ENCODE peak calls at places on chromosomes 5 and 9, in six cellular contexts. One of them, this sample, is unnamed.
A peak's percentile ranks its signal among the peaks of the same experiment; 100 is the strongest.

GRCh38 chr5:109231331-109231730 is 178.4 kb downstream of the PJA2 start:
- DNase-seq in IMR-90: no peak
- DNase-seq in endothelial cell of umbilical vein: no peak
- DNase-seq in right atrium auricular region: no peak
- DNase-seq in CD4-positive, alpha-beta T cell: no peak
- DNase-seq in GM20000: no peak
- DNase-seq in this sample: no peak

GRCh38 chr9:94913550-94913949 is 187.1 kb downstream of the AOPEP start:
- DNase-seq in IMR-90: no peak
- DNase-seq in endothelial cell of umbilical vein: no peak
- DNase-seq in right atrium auricular region: no peak
- DNase-seq in CD4-positive, alpha-beta T cell: no peak
- DNase-seq in GM20000: no peak
- DNase-seq in this sample: no peak

GRCh38 chr5:169302046-169302445 is 1.1 kb upstream of the SLIT3 start:
- DNase-seq in IMR-90: no peak
- DNase-seq in endothelial cell of umbilical vein: peak; percentile 5
- DNase-seq in right atrium auricular region: no peak
- DNase-seq in CD4-positive, alpha-beta T cell: no peak
- DNase-seq in GM20000: no peak
- DNase-seq in this sample: no peak

GRCh38 chr5:3654515-3654914 is 58.9 kb downstream of the IRX1 start:
- DNase-seq in IMR-90: no peak
- DNase-seq in endothelial cell of umbilical vein: no peak
- DNase-seq in right atrium auricular region: no peak
- DNase-seq in CD4-positive, alpha-beta T cell: no peak
- DNase-seq in GM20000: no peak
- DNase-seq in this sample: no peak

GRCh38 chr5:157652377-157652692 is at the start of gene SOX30:
- DNase-seq in IMR-90: no peak
- DNase-seq in endothelial cell of umbilical vein: no peak
- DNase-seq in right atrium auricular region: no peak
- DNase-seq in CD4-positive, alpha-beta T cell: no peak
- DNase-seq in GM20000: no peak
- DNase-seq in this sample: no peak

GRCh38 chr9:16312116-16312515 is 558.4 kb downstream of the BNC2 start:
- DNase-seq in IMR-90: no peak
- DNase-seq in endothelial cell of umbilical vein: no peak
- DNase-seq in right atrium auricular region: peak; percentile 48
- DNase-seq in CD4-positive, alpha-beta T cell: no peak
- DNase-seq in GM20000: no peak
- DNase-seq in this sample: peak; percentile 81

GRCh38 chr9:13090588-13090987 is 188.9 kb downstream of the MPDZ start:
- DNase-seq in IMR-90: no peak
- DNase-seq in endothelial cell of umbilical vein: peak; percentile 74
- DNase-seq in right atrium auricular region: no peak
- DNase-seq in CD4-positive, alpha-beta T cell: no peak
- DNase-seq in GM20000: no peak
- DNase-seq in this sample: no peak

GRCh38 chr5:12557012-12557411 is 652.8 kb upstream of the CTNND2 start:
- DNase-seq in IMR-90: no peak
- DNase-seq in endothelial cell of umbilical vein: no peak
- DNase-seq in right atrium auricular region: no peak
- DNase-seq in CD4-positive, alpha-beta T cell: no peak
- DNase-seq in GM20000: no peak
- DNase-seq in this sample: no peak

GRCh38 chr5:55853271-55853670 is 2.1 kb downstream of the IL31RA start:
- DNase-seq in IMR-90: no peak
- DNase-seq in endothelial cell of umbilical vein: peak; percentile 26
- DNase-seq in right atrium auricular region: no peak
- DNase-seq in CD4-positive, alpha-beta T cell: no peak
- DNase-seq in GM20000: no peak
- DNase-seq in this sample: peak; percentile 37

GRCh38 chr5:180330810-180331646 is 22.1 kb downstream of the GFPT2 start:
- DNase-seq in IMR-90: peak; percentile 99
- DNase-seq in endothelial cell of umbilical vein: peak; percentile 41
- DNase-seq in right atrium auricular region: peak; percentile 96
- DNase-seq in CD4-positive, alpha-beta T cell: no peak
- DNase-seq in GM20000: no peak
- DNase-seq in this sample: peak; percentile 100

GRCh38 chr5:59587489-59588337 is 305.8 kb downstream of the PDE4D start:
- DNase-seq in IMR-90: peak; percentile 52
- DNase-seq in endothelial cell of umbilical vein: peak; percentile 55
- DNase-seq in right atrium auricular region: peak; percentile 60
- DNase-seq in CD4-positive, alpha-beta T cell: no peak
- DNase-seq in GM20000: no peak
- DNase-seq in this sample: peak; percentile 74

GRCh38 chr5:171595801-171596231 is 176.4 kb downstream of the FGF18 start:
- DNase-seq in IMR-90: peak; percentile 92
- DNase-seq in endothelial cell of umbilical vein: peak; percentile 79
- DNase-seq in right atrium auricular region: peak; percentile 79
- DNase-seq in CD4-positive, alpha-beta T cell: no peak
- DNase-seq in GM20000: no peak
- DNase-seq in this sample: peak; percentile 61

GRCh38 chr5:124596595-124597388 is 149.6 kb downstream of the ZNF608 start:
- DNase-seq in IMR-90: peak; percentile 92
- DNase-seq in endothelial cell of umbilical vein: peak; percentile 93
- DNase-seq in right atrium auricular region: no peak
- DNase-seq in CD4-positive, alpha-beta T cell: no peak
- DNase-seq in GM20000: no peak
- DNase-seq in this sample: peak; percentile 84

GRCh38 chr5:32859211-32859641 is 148.1 kb downstream of the NPR3 start:
- DNase-seq in IMR-90: peak; percentile 16
- DNase-seq in endothelial cell of umbilical vein: no peak
- DNase-seq in right atrium auricular region: no peak
- DNase-seq in CD4-positive, alpha-beta T cell: no peak
- DNase-seq in GM20000: no peak
- DNase-seq in this sample: peak; percentile 3

GRCh38 chr9:71764438-71764837 is 3.9 kb downstream of the CEMIP2 start:
- DNase-seq in IMR-90: no peak
- DNase-seq in endothelial cell of umbilical vein: no peak
- DNase-seq in right atrium auricular region: no peak
- DNase-seq in CD4-positive, alpha-beta T cell: no peak
- DNase-seq in GM20000: no peak
- DNase-seq in this sample: no peak

GRCh38 chr5:11904270-11904906 is at the start of gene CTNND2:
- DNase-seq in IMR-90: no peak
- DNase-seq in endothelial cell of umbilical vein: peak; percentile 1
- DNase-seq in right atrium auricular region: no peak
- DNase-seq in CD4-positive, alpha-beta T cell: no peak
- DNase-seq in GM20000: no peak
- DNase-seq in this sample: no peak

GRCh38 chr5:44830951-44831350 is 22.2 kb downstream of the MRPS30 start:
- DNase-seq in IMR-90: no peak
- DNase-seq in endothelial cell of umbilical vein: no peak
- DNase-seq in right atrium auricular region: no peak
- DNase-seq in CD4-positive, alpha-beta T cell: no peak
- DNase-seq in GM20000: no peak
- DNase-seq in this sample: no peak

GRCh38 chr9:72041775-72042194 is 18.6 kb downstream of the C9orf57 start:
- DNase-seq in IMR-90: peak; percentile 76
- DNase-seq in endothelial cell of umbilical vein: no peak
- DNase-seq in right atrium auricular region: peak; percentile 62
- DNase-seq in CD4-positive, alpha-beta T cell: no peak
- DNase-seq in GM20000: no peak
- DNase-seq in this sample: peak; percentile 83

GRCh38 chr5:151233576-151234202 is 9.8 kb upstream of the CCDC69 start:
- DNase-seq in IMR-90: no peak
- DNase-seq in endothelial cell of umbilical vein: no peak
- DNase-seq in right atrium auricular region: no peak
- DNase-seq in CD4-positive, alpha-beta T cell: no peak
- DNase-seq in GM20000: peak; percentile 69
- DNase-seq in this sample: no peak

GRCh38 chr5:133525048-133525447 is 87.3 kb downstream of the FSTL4 start:
- DNase-seq in IMR-90: no peak
- DNase-seq in endothelial cell of umbilical vein: no peak
- DNase-seq in right atrium auricular region: no peak
- DNase-seq in CD4-positive, alpha-beta T cell: no peak
- DNase-seq in GM20000: no peak
- DNase-seq in this sample: no peak

GRCh38 chr9:134436356-134436717 is 110.1 kb downstream of the RXRA start:
- DNase-seq in IMR-90: no peak
- DNase-seq in endothelial cell of umbilical vein: no peak
- DNase-seq in right atrium auricular region: no peak
- DNase-seq in CD4-positive, alpha-beta T cell: no peak
- DNase-seq in GM20000: no peak
- DNase-seq in this sample: no peak

GRCh38 chr5:65198777-65199120 is 283.0 kb downstream of the ADAMTS6 start:
- DNase-seq in IMR-90: peak; percentile 99
- DNase-seq in endothelial cell of umbilical vein: peak; percentile 90
- DNase-seq in right atrium auricular region: no peak
- DNase-seq in CD4-positive, alpha-beta T cell: no peak
- DNase-seq in GM20000: no peak
- DNase-seq in this sample: peak; percentile 96

GRCh38 chr5:107388111-107388861 is 282.5 kb downstream of the EFNA5 start:
- DNase-seq in IMR-90: peak; percentile 83
- DNase-seq in endothelial cell of umbilical vein: peak; percentile 59
- DNase-seq in right atrium auricular region: no peak
- DNase-seq in CD4-positive, alpha-beta T cell: no peak
- DNase-seq in GM20000: peak; percentile 20
- DNase-seq in this sample: peak; percentile 85

GRCh38 chr5:40717281-40717680 is 37.6 kb downstream of the PTGER4 start:
- DNase-seq in IMR-90: peak; percentile 74
- DNase-seq in endothelial cell of umbilical vein: peak; percentile 10
- DNase-seq in right atrium auricular region: no peak
- DNase-seq in CD4-positive, alpha-beta T cell: no peak
- DNase-seq in GM20000: no peak
- DNase-seq in this sample: peak; percentile 59

GRCh38 chr5:32299059-32299677 is 13.6 kb downstream of the MTMR12 start:
- DNase-seq in IMR-90: no peak
- DNase-seq in endothelial cell of umbilical vein: no peak
- DNase-seq in right atrium auricular region: no peak
- DNase-seq in CD4-positive, alpha-beta T cell: no peak
- DNase-seq in GM20000: no peak
- DNase-seq in this sample: no peak

GRCh38 chr5:167361841-167362240 is 929.6 kb upstream of the WWC1 start:
- DNase-seq in IMR-90: no peak
- DNase-seq in endothelial cell of umbilical vein: no peak
- DNase-seq in right atrium auricular region: no peak
- DNase-seq in CD4-positive, alpha-beta T cell: no peak
- DNase-seq in GM20000: no peak
- DNase-seq in this sample: no peak

GRCh38 chr5:20554001-20554400 is 566.0 kb upstream of the CDH18 start:
- DNase-seq in IMR-90: no peak
- DNase-seq in endothelial cell of umbilical vein: no peak
- DNase-seq in right atrium auricular region: no peak
- DNase-seq in CD4-positive, alpha-beta T cell: no peak
- DNase-seq in GM20000: no peak
- DNase-seq in this sample: peak; percentile 46

GRCh38 chr5:59337240-59337639 is 556.3 kb downstream of the PDE4D start:
- DNase-seq in IMR-90: no peak
- DNase-seq in endothelial cell of umbilical vein: no peak
- DNase-seq in right atrium auricular region: no peak
- DNase-seq in CD4-positive, alpha-beta T cell: no peak
- DNase-seq in GM20000: no peak
- DNase-seq in this sample: no peak

GRCh38 chr5:145975361-145976066 is 39.1 kb downstream of the SH3RF2 start:
- DNase-seq in IMR-90: peak; percentile 89
- DNase-seq in endothelial cell of umbilical vein: peak; percentile 72
- DNase-seq in right atrium auricular region: no peak
- DNase-seq in CD4-positive, alpha-beta T cell: no peak
- DNase-seq in GM20000: no peak
- DNase-seq in this sample: peak; percentile 89

GRCh38 chr9:84750152-84750865 is 80.8 kb downstream of the NTRK2 start:
- DNase-seq in IMR-90: no peak
- DNase-seq in endothelial cell of umbilical vein: no peak
- DNase-seq in right atrium auricular region: no peak
- DNase-seq in CD4-positive, alpha-beta T cell: no peak
- DNase-seq in GM20000: no peak
- DNase-seq in this sample: no peak

GRCh38 chr5:98157368-98157767 is 616.1 kb upstream of the RGMB start:
- DNase-seq in IMR-90: no peak
- DNase-seq in endothelial cell of umbilical vein: no peak
- DNase-seq in right atrium auricular region: no peak
- DNase-seq in CD4-positive, alpha-beta T cell: no peak
- DNase-seq in GM20000: no peak
- DNase-seq in this sample: no peak
- TF ChIP-seq CTCF in IMR-90: no peak
- TF ChIP-seq CTCF in endothelial cell of umbilical vein: no peak
- TF ChIP-seq CTCF in right atrium auricular region: no peak
- TF ChIP-seq CTCF in CD4-positive, alpha-beta T cell: no peak
- TF ChIP-seq CTCF in GM20000: no peak
- TF ChIP-seq CTCF in this sample: no peak

DNA sequence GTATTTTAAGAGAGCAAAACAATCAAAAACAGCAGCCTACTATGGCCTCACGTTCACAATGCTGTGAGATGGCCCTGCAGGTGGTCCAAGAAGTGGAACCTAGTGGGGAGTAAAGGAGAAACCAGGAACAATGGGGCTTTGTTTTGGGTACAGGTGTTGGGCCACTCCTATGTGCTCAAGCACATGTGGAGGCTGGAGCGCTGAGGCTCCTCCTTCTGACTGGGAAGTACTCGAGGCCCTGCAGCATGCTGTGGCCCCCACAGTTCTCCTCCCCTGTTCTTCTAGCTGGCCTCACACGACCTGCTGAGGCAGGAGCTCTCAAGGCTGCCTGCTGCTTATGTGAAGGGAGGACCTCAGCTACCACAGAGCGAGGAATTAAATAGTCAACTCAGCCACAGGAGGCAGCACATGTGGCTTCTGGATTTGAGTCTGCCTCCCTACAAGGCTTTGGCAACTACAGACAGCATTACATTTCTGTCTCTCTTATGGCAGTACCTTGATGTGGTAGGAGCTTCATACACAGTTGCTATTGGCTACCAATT is 482.3 kb downstream of the SPOCK1 start:
- DNase-seq in IMR-90: no peak
- DNase-seq in endothelial cell of umbilical vein: no peak
- DNase-seq in right atrium auricular region: peak; percentile 32
- DNase-seq in CD4-positive, alpha-beta T cell: no peak
- DNase-seq in GM20000: no peak
- DNase-seq in this sample: peak; percentile 13
- TF ChIP-seq CTCF in IMR-90: no peak
- TF ChIP-seq CTCF in endothelial cell of umbilical vein: no peak
- TF ChIP-seq CTCF in right atrium auricular region: no peak
- TF ChIP-seq CTCF in CD4-positive, alpha-beta T cell: no peak
- TF ChIP-seq CTCF in GM20000: no peak
- TF ChIP-seq CTCF in this sample: peak; percentile 9

DNA sequence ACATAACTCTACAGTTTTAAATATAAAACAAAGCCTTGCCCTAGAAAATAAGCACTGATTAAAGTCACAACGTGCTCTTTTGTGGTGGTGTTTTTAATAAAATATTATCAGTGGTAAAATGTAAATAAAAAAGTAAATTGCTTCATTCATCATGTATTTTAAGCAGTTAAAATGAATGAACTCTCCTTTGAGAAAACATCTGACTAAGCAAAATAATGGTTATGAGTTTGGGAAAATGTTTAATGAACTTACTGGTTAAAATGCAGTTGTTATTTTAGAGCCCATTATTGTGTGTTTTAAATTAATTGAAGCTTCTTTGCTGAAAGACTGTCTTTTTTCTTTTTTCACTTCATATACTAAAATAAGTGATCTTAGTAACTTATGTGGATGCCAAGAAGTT is 1007.5 kb upstream of the ARRDC3 start:
- DNase-seq in IMR-90: no peak
- DNase-seq in endothelial cell of umbilical vein: no peak
- DNase-seq in right atrium auricular region: no peak
- DNase-seq in CD4-positive, alpha-beta T cell: no peak
- DNase-seq in GM20000: no peak
- DNase-seq in this sample: no peak
- TF ChIP-seq CTCF in IMR-90: no peak
- TF ChIP-seq CTCF in endothelial cell of umbilical vein: no peak
- TF ChIP-seq CTCF in right atrium auricular region: no peak
- TF ChIP-seq CTCF in CD4-positive, alpha-beta T cell: no peak
- TF ChIP-seq CTCF in GM20000: no peak
- TF ChIP-seq CTCF in this sample: no peak

GRCh38 chr5:126101901-126102300 is 321.3 kb upstream of the GRAMD2B start:
- DNase-seq in IMR-90: no peak
- DNase-seq in endothelial cell of umbilical vein: no peak
- DNase-seq in right atrium auricular region: no peak
- DNase-seq in CD4-positive, alpha-beta T cell: no peak
- DNase-seq in GM20000: no peak
- DNase-seq in this sample: no peak
- TF ChIP-seq CTCF in IMR-90: no peak
- TF ChIP-seq CTCF in endothelial cell of umbilical vein: no peak
- TF ChIP-seq CTCF in right atrium auricular region: no peak
- TF ChIP-seq CTCF in CD4-positive, alpha-beta T cell: no peak
- TF ChIP-seq CTCF in GM20000: no peak
- TF ChIP-seq CTCF in this sample: no peak

This sample was measured in fibroblast of pulmonary artery.